ENCODE peak calls at places on chromosomes 13 and 19, in ten cellular contexts. Q is activated CD8-positive, alpha-beta memory T cell treated with anti-CD3 and anti-CD28 coated beads for 4 hours; B is lower lobe of right lung; I is stimulated activated CD8-positive, alpha-beta memory T cell treated with anti-CD3 and anti-CD28 coated beads, Interleukin-7, amount 100 ng/mL, for 1 hour; W is epithelial cell of esophagus; F is NCI-H2081 treated with DMSO at 0.1 percent for 48 hours; S is D341Med; Y is AG04449; P is nucleus accumbens; V is HS-5. A is an unnamed sample.

GRCh38 chr19:12365372-12366162 is at the start of gene ZNF442:
- DNase-seq in Q (peak), B (peak), I (peak), W (peak), F (peak), S (peak), Y (peak), P (peak), V (peak), A (peak)

GRCh38 chr19:54011507-54012211 is 20.2 kb downstream of the CACNG6 start:
- DNase-seq in Q (no peak), B (no peak), I (no peak), W (no peak), F (no peak), S (no peak), Y (no peak), P (no peak), V (no peak), A (no peak)

GRCh38 chr13:73618275-73618865 is 515.8 kb downstream of the KLF12 start:
- DNase-seq in Q (no peak), B (no peak), I (no peak), W (peak), F (no peak), S (no peak), Y (no peak), P (no peak), V (no peak), A (peak)

GRCh38 chr13:72469932-72470331 is 257.5 kb downstream of the MZT1 start:
- DNase-seq in Q (no peak), B (no peak), I (no peak), W (no peak), F (no peak), S (no peak), Y (no peak), P (no peak), V (no peak), A (no peak)

GRCh38 chr19:30741539-30741938 is 369.4 kb downstream of the ZNF536 start:
- DNase-seq in Q (no peak), B (no peak), I (no peak), W (no peak), F (no peak), S (no peak), Y (no peak), P (no peak), V (no peak), A (no peak)

GRCh38 chr13:93771782-93772181 is 545.2 kb downstream of the GPC6 start:
- DNase-seq in Q (no peak), B (no peak), I (no peak), W (no peak), F (no peak), S (no peak), Y (no peak), P (no peak), V (no peak), A (no peak)

GRCh38 chr19:6071103-6071485 is 39.2 kb downstream of the RFX2 start:
- DNase-seq in Q (no peak), B (no peak), I (no peak), W (peak), F (no peak), S (no peak), Y (peak), P (no peak), V (peak), A (peak)

GRCh38 chr13:70080030-70080429 is 27.6 kb upstream of the ATXN8OS start:
- DNase-seq in Q (no peak), B (no peak), I (no peak), W (no peak), F (no peak), S (no peak), Y (no peak), P (no peak), V (no peak), A (no peak)

GRCh38 chr13:33932765-33933406 is 114.9 kb downstream of the RFC3 start:
- DNase-seq in Q (no peak), B (no peak), I (no peak), W (no peak), F (no peak), S (no peak), Y (no peak), P (no peak), V (no peak), A (no peak)

GRCh38 chr13:31476266-31476665 is 263.1 kb upstream of the RXFP2 start:
- DNase-seq in Q (no peak), B (no peak), I (no peak), W (no peak), F (no peak), S (no peak), Y (peak), P (no peak), V (peak), A (no peak)

GRCh38 chr19:42115219-42115618 is 17.0 kb downstream of the POU2F2 start:
- DNase-seq in Q (no peak), B (no peak), I (no peak), W (no peak), F (no peak), S (no peak), Y (no peak), P (no peak), V (no peak), A (no peak)

GRCh38 chr13:45714170-45714569 is 12.1 kb downstream of the CBY2 start:
- DNase-seq in Q (no peak), B (no peak), I (no peak), W (no peak), F (no peak), S (no peak), Y (no peak), P (no peak), V (no peak), A (no peak)

GRCh38 chr19:31348416-31349159 is 648 bp downstream of the TSHZ3 start:
- DNase-seq in Q (no peak), B (peak), I (no peak), W (peak), F (no peak), S (no peak), Y (no peak), P (peak), V (no peak), A (peak)

GRCh38 chr19:27794444-27795042 is 1418.4 kb downstream of the UQCRFS1 start:
- DNase-seq in Q (no peak), B (no peak), I (no peak), W (peak), F (no peak), S (no peak), Y (no peak), P (no peak), V (no peak), A (peak)

GRCh38 chr13:112781287-112781686 is 91.4 kb downstream of the ATP11A start:
- DNase-seq in Q (no peak), B (no peak), I (no peak), W (no peak), F (no peak), S (no peak), Y (no peak), P (no peak), V (no peak), A (no peak)

GRCh38 chr19:4694211-4694987 is 24.3 kb upstream of the MYDGF start:
- DNase-seq in Q (no peak), B (no peak), I (no peak), W (peak), F (no peak), S (peak), Y (peak), P (peak), V (peak), A (no peak)

GRCh38 chr13:45086484-45086883 is 33.8 kb upstream of the GTF2F2 start:
- DNase-seq in Q (no peak), B (no peak), I (no peak), W (no peak), F (no peak), S (no peak), Y (peak), P (no peak), V (peak), A (no peak)

GRCh38 chr13:44140146-44140545 is 233.5 kb upstream of the SERP2 start:
- DNase-seq in Q (no peak), B (no peak), I (no peak), W (no peak), F (peak), S (no peak), Y (no peak), P (no peak), V (no peak), A (peak)

GRCh38 chr13:33353210-33353609 is 67.7 kb upstream of the STARD13 start:
- DNase-seq in Q (no peak), B (peak), I (no peak), W (no peak), F (no peak), S (no peak), Y (no peak), P (no peak), V (no peak), A (peak)

GRCh38 chr13:60162096-60162495 is 1.6 kb downstream of the DIAPH3 start:
- DNase-seq in Q (no peak), B (no peak), I (no peak), W (peak), F (no peak), S (no peak), Y (no peak), P (no peak), V (no peak), A (no peak)

GRCh38 chr19:7386308-7386707 is 37.6 kb downstream of the ARHGEF18 start:
- DNase-seq in Q (no peak), B (peak), I (no peak), W (peak), F (no peak), S (peak), Y (no peak), P (no peak), V (no peak), A (no peak)

GRCh38 chr19:14248578-14249011 is 42.6 kb upstream of the ADGRL1 start:
- DNase-seq in Q (peak), B (no peak), I (no peak), W (no peak), F (no peak), S (peak), Y (no peak), P (peak), V (no peak), A (peak)

GRCh38 chr13:28322256-28322895 is 172.6 kb downstream of the FLT1 start:
- DNase-seq in Q (no peak), B (no peak), I (no peak), W (no peak), F (no peak), S (no peak), Y (no peak), P (no peak), V (no peak), A (no peak)

GRCh38 chr13:24361138-24361537 is 51.8 kb downstream of the C1QTNF9 start:
- DNase-seq in Q (no peak), B (no peak), I (no peak), W (no peak), F (no peak), S (no peak), Y (no peak), P (no peak), V (no peak), A (peak)

GRCh38 chr13:59320021-59320420 is 843.7 kb downstream of the DIAPH3 start:
- DNase-seq in Q (no peak), B (no peak), I (no peak), W (no peak), F (no peak), S (no peak), Y (no peak), P (no peak), V (no peak), A (no peak)

GRCh38 chr19:3868770-3869456 is at the start of gene ZFR2:
- DNase-seq in Q (peak), B (no peak), I (no peak), W (no peak), F (no peak), S (peak), Y (no peak), P (no peak), V (peak), A (no peak)

GRCh38 chr13:33543631-33544030 is 258.1 kb upstream of the STARD13 start:
- DNase-seq in Q (no peak), B (no peak), I (no peak), W (peak), F (no peak), S (no peak), Y (no peak), P (no peak), V (no peak), A (no peak)

GRCh38 chr13:83622422-83622784 is 259.9 kb downstream of the SLITRK1 start:
- DNase-seq in Q (no peak), B (no peak), I (no peak), W (peak), F (no peak), S (no peak), Y (peak), P (no peak), V (no peak), A (no peak)

GRCh38 chr19:38274734-38275133 is 10.4 kb downstream of the SPINT2 start:
- DNase-seq in Q (no peak), B (no peak), I (no peak), W (no peak), F (no peak), S (no peak), Y (no peak), P (peak), V (no peak), A (peak)

GRCh38 chr13:33519561-33520479 is 234.3 kb upstream of the STARD13 start:
- DNase-seq in Q (no peak), B (no peak), I (no peak), W (no peak), F (no peak), S (no peak), Y (peak), P (no peak), V (no peak), A (no peak)

GRCh38 chr13:62357887-62358645 is 942.4 kb upstream of the PCDH20 start:
- DNase-seq in Q (no peak), B (no peak), I (no peak), W (peak), F (no peak), S (peak), Y (no peak), P (no peak), V (peak), A (no peak)

GRCh38 chr19:18488838-18489626 is 32.8 kb downstream of the ELL start:
- DNase-seq in Q (no peak), B (no peak), I (no peak), W (peak), F (peak), S (peak), Y (no peak), P (peak), V (no peak), A (peak)

GRCh38 chr19:51719251-51719901 is 4.4 kb downstream of the HAS1 start:
- DNase-seq in Q (no peak), B (no peak), I (no peak), W (no peak), F (no peak), S (no peak), Y (no peak), P (peak), V (no peak), A (no peak)

GRCh38 chr19:40219721-40220276 is 1.6 kb upstream of the TTC9B start:
- DNase-seq in Q (no peak), B (no peak), I (no peak), W (peak), F (no peak), S (no peak), Y (no peak), P (no peak), V (peak), A (no peak)

GRCh38 chr13:41785402-41786142 is 175.3 kb downstream of the VWA8 start:
- DNase-seq in Q (no peak), B (no peak), I (no peak), W (no peak), F (no peak), S (no peak), Y (no peak), P (no peak), V (no peak), A (no peak)